ENCODE peak calls at places on chromosomes 2 and 18, in six cellular contexts. J is HepG2, V is GM12878, S is H1, W is K562, U is GM12891. O is an unnamed sample.
A peak's percentile ranks its signal among the peaks of the same experiment; 100 is the strongest.

GRCh38 chr2:29084561-29084960 is 10.2 kb upstream of the PCARE start:
- DNase-seq in W (no peak), U (no peak), S (no peak), J (no peak), V (no peak), O (no peak)

GRCh38 chr2:182824759-182825143 is 41.7 kb downstream of the FRZB start:
- DNase-seq in S (no peak), V (no peak), U (no peak), W (no peak), J (no peak), O (no peak)

GRCh38 chr2:238560234-238560633 is 133.5 kb downstream of the ASB1 start:
- DNase-seq in S (no peak), V (no peak), U (no peak), J (peak; percentile 62), W (no peak), O (no peak)

GRCh38 chr2:112154246-112155110 is 16.3 kb downstream of the FBLN7 start:
- DNase-seq in W (no peak), S (no peak), V (no peak), U (no peak), J (no peak), O (no peak)

GRCh38 chr2:18961991-18962421 is 372.6 kb upstream of the NT5C1B start:
- DNase-seq in S (no peak), V (no peak), J (no peak), U (no peak), W (no peak), O (no peak)

GRCh38 chr2:141660232-141660631 is 470.6 kb downstream of the LRP1B start:
- DNase-seq in U (no peak), V (no peak), S (no peak), J (no peak), W (no peak), O (no peak)

GRCh38 chr18:9742588-9743131 is 34.6 kb downstream of the RAB31 start:
- DNase-seq in U (no peak), W (no peak), V (no peak), S (no peak), J (no peak), O (no peak)

GRCh38 chr2:24597181-24597870 is 106.3 kb downstream of the NCOA1 start:
- DNase-seq in S (no peak), U (no peak), V (no peak), J (no peak), W (no peak), O (no peak)

GRCh38 chr2:30078521-30078920 is 68.3 kb upstream of the YPEL5 start:
- DNase-seq in V (no peak), U (no peak), J (no peak), W (no peak), S (no peak), O (no peak)

GRCh38 chr2:73255907-73256617 is 22.0 kb downstream of the CCT7 start:
- DNase-seq in W (no peak), J (no peak), S (no peak), U (no peak), V (no peak), O (no peak)

GRCh38 chr2:163670929-163671328 is 64.9 kb downstream of the FIGN start:
- DNase-seq in U (no peak), S (no peak), W (no peak), V (no peak), J (no peak), O (no peak)

GRCh38 chr18:42275949-42276730 is 321.1 kb downstream of the PIK3C3 start:
- DNase-seq in J (no peak), U (no peak), W (no peak), S (no peak), V (no peak), O (no peak)

GRCh38 chr2:149375801-149376349 is 45.5 kb downstream of the LYPD6 start:
- DNase-seq in J (no peak), V (no peak), S (no peak), W (no peak), U (no peak), O (no peak)

DNA sequence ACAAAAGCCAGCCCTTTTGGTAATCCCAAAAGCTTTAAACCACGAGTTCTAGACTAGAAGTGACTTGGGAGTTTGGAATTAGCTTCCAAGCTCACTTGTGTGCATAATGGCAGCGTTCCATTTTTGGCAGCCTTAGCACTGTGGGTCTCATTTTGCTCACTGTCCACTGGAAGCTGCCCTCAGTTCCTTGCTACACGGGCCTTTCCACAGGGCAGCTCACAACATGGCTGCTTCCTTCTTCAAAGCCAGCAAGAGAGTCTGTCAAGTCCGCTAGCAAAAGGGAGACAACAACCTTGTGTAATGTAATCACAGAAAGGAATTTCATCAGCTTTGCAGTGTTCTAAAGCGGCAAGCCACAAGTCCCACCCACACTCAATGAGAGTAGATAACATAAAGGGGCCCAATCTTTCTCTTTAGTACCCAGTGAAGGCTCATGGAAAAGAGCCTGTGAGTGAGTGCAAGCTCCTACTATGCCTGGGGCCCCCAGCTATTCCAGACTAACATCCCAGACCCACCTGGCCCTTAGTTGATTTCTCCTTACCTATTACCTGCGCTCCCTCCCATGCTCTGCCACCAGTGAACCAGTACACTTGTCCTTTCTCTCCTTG is 239.7 kb upstream of the FBXO11 start:
- DNase-seq in W (peak; percentile 37), J (peak; percentile 58), U (no peak), S (no peak), V (no peak), O (no peak)
- TF ChIP-seq POLR2A in W (peak; percentile 61), J (no peak), U (no peak), S (no peak), V (no peak), O (no peak)

DNA sequence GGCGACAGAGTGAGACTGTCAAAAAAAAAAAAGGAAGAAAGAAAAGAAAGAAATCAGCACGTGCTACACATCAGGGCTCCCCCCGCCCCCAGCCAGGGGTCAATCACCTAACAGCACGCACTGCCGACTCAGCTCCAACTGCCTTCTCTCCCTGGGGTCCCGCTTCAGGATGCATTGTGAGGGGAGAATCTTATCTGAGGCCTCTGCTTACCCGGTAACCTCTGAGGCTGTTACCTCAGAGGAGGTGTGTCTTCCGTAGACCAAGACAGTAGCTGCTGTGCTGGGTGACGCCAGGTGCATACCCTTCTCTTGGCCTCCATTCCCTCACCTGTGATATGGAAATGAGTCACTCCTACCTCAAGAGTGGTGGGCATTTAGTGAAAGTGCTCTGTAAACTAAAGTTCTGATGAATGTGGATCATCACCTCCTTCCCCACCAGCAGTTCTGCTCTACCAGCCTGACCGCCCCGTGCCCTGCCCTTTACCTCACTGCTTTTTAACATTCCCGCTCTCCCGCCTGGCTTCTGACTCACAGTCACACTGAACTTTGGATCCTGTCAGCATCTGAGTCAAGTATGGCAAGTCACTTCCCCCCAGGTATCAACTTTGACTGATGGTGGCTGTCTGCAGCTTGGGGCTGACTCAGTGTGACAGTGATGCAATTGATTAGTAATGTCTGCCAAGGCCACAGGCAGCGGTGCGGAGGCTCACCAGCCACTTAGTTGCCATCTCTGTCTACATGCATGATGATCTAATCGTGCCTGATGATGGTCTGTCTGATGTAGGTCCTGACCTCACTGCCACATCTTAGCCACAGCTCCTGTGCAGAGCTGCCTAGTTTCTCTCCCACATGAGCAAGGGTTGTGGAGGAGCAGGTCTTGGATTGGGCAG is 20.1 kb downstream of the ARID5A start:
- DNase-seq in J (peak; percentile 99), U (no peak), W (no peak), S (no peak), V (no peak), O (no peak)
- TF ChIP-seq POLR2AphosphoS5 in J (no peak), U (no peak), W (no peak), S (no peak), V (no peak), O (no peak)

GRCh38 chr2:124301915-124302314 is 276.8 kb downstream of the CNTNAP5 start:
- DNase-seq in S (no peak), J (no peak), U (no peak), W (no peak), V (no peak), O (no peak)
- TF ChIP-seq TAF1 in S (no peak), J (no peak), U (no peak), W (no peak), V (no peak), O (no peak)

DNA sequence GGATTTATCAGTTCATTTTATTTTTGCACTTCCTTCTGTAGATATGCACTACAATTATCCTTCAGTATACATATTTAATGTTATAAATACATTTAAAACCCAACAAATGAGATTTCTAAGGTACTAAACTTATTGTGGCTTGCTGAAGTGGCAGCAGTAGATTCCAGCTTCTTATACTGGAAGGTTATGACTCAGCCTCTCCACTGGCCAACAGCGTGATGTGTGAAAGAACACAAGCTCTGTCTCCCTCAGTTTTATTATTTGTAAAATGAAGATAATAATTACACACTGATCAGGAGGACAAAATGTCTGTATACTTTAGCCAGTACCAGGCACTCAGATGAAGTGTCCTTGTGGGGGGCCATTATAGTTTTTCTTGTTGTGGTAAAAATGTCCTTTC is 1147.1 kb downstream of the CNTNAP5 start:
- DNase-seq in J (no peak), S (no peak), V (no peak), W (no peak), U (no peak), O (no peak)
- TF ChIP-seq POLR2A in J (no peak), S (no peak), V (no peak), W (no peak), U (no peak), O (no peak)

GRCh38 chr18:64234336-64234735 is 85.4 kb upstream of the LINC00305 start:
- DNase-seq in S (no peak), V (no peak), U (no peak), W (no peak), J (no peak), O (no peak)
- TF ChIP-seq POLR2AphosphoS5 in S (no peak), V (no peak), U (no peak), W (no peak), J (no peak), O (no peak)